ENCODE peak calls at places on chromosomes 3 and 15, in six cellular contexts. A is colonic mucosa, W is heart right ventricle, V is glutamatergic neuron, D is transverse colon, Q is foreskin fibroblast. T is an unnamed sample.

GRCh38 chr3:43764012-43764411 is 73.3 kb downstream of the ABHD5 start:
- DNase-seq in A (no peak), D (no peak), W (no peak), Q (no peak), V (no peak), T (no peak)

GRCh38 chr15:78987891-78988360 is 43.1 kb upstream of the CTSH start:
- DNase-seq in W (no peak), V (no peak), A (no peak), D (no peak), Q (peak; percentile 49), T (no peak)

GRCh38 chr3:3053974-3054373 is 56.2 kb downstream of the IL5RA start:
- DNase-seq in V (no peak), Q (no peak), A (no peak), D (no peak), W (no peak), T (no peak)

GRCh38 chr3:64353256-64353655 is 128.0 kb upstream of the PRICKLE2 start:
- DNase-seq in V (no peak), Q (peak; percentile 47), A (no peak), W (no peak), D (no peak), T (no peak)

GRCh38 chr15:95770191-95770590 is 560.3 kb upstream of the NR2F2 start:
- DNase-seq in W (no peak), Q (peak; percentile 57), A (no peak), V (no peak), D (no peak), T (no peak)

GRCh38 chr3:189952272-189952671 is 168.4 kb downstream of the P3H2 start:
- DNase-seq in V (no peak), A (no peak), D (no peak), W (no peak), Q (no peak), T (no peak)

GRCh38 chr3:171974986-171975837 is 64.2 kb upstream of the FNDC3B start:
- DNase-seq in V (no peak), A (no peak), Q (peak; percentile 22), W (no peak), D (no peak), T (no peak)

GRCh38 chr3:155791190-155791589 is 14.9 kb downstream of the C3orf33 start:
- DNase-seq in W (no peak), V (no peak), Q (peak; percentile 35), A (no peak), D (no peak), T (no peak)

GRCh38 chr3:171165986-171166385 is 139.5 kb upstream of the SLC2A2 start:
- DNase-seq in V (no peak), A (no peak), W (no peak), D (no peak), Q (peak; percentile 53), T (no peak)

GRCh38 chr3:38348903-38349302 is 2.3 kb downstream of the XYLB start:
- DNase-seq in D (no peak), Q (peak; percentile 51), W (no peak), V (no peak), A (no peak), T (no peak)

GRCh38 chr3:65524544-65525070 is 514.1 kb downstream of the MAGI1 start:
- DNase-seq in A (no peak), W (no peak), V (no peak), D (no peak), Q (no peak), T (no peak)

GRCh38 chr3:194879991-194880939 is 194.6 kb downstream of the FAM43A start:
- DNase-seq in D (peak; percentile 7), A (no peak), V (peak; percentile 77), Q (peak; percentile 68), W (peak; percentile 75), T (no peak)

GRCh38 chr3:159821737-159822136 is 166.9 kb upstream of the IL12A start:
- DNase-seq in V (no peak), A (no peak), Q (no peak), D (no peak), W (no peak), T (no peak)

GRCh38 chr3:187994221-187995085 is 159.5 kb upstream of the LPP start:
- DNase-seq in V (no peak), D (no peak), A (no peak), W (no peak), Q (peak; percentile 80), T (no peak)

DNA sequence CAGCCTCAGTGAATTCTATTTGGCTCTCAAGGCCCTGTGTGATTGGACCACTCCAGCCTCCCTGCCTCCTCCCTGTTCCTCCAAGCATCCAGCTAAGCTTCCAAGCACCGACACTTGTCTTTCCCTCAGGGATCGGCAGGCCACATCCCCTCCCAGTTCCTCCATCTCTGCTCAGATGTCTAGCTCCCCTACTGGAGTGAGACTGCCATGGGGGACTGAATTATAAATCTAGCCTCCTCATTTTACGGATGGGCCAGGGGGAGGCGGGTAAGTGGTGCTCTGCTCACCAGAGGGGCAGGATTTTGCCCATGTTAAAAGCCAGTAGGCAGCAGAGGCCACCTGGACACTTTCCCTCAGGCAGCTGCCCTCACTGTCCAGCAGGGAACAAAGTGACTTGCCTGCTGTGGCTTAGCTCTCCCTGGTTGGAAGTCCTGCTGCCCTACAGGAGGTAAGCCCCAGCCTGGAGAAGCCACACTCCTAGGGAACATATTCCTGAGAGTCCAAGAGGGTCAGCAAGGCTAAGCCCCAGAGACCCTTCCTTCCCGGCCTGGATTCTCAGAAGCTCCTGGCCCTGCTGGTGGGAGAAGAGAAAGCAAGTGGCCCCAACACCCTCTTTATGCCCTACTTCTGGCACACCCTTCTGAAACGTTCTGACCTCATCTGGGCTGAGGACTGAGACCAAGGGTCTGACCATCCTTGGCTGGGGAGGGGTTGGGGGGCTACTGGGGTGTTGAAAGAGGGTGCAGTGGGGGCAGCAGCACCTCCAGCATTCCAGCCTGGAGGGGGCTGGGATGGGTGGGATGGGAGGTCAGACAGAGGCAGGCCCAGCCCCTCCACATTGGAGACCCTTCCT is 9.1 kb upstream of the HHATL start:
- DNase-seq in V (no peak), W (no peak), A (no peak), D (no peak), Q (peak; percentile 17), T (peak; percentile 29)
- TF ChIP-seq CTCF in V (no peak), W (no peak), A (no peak), D (no peak), Q (no peak), T (peak; percentile 36)

GRCh38 chr15:93520206-93520605 is 431.2 kb upstream of the RGMA start:
- DNase-seq in A (no peak), W (no peak), V (no peak), D (no peak), Q (no peak), T (no peak)
- TF ChIP-seq CTCF in A (no peak), W (no peak), V (no peak), D (no peak), Q (no peak), T (no peak)

GRCh38 chr3:123267821-123268220 is 66.1 kb downstream of the SEC22A start:
- DNase-seq in A (no peak), D (no peak), W (no peak), Q (no peak), V (no peak), T (no peak)
- TF ChIP-seq CTCF in A (no peak), D (no peak), W (no peak), Q (no peak), V (no peak), T (peak; percentile 17)

GRCh38 chr3:70550723-70551319 is 238.4 kb upstream of the MDFIC2 start:
- DNase-seq in W (peak; percentile 72), D (peak; percentile 73), Q (peak; percentile 77), V (peak; percentile 67), A (peak; percentile 77), T (no peak)
- TF ChIP-seq CTCF in W (peak; percentile 70), D (peak; percentile 78), Q (peak; percentile 81), V (peak; percentile 60), A (peak; percentile 78), T (peak; percentile 86)

GRCh38 chr3:105827959-105828358 is 40.9 kb downstream of the CBLB start:
- DNase-seq in W (no peak), D (peak; percentile 26), A (peak; percentile 46), Q (peak; percentile 90), V (peak; percentile 16), T (no peak)
- TF ChIP-seq CTCF in W (no peak), D (no peak), A (no peak), Q (peak; percentile 36), V (no peak), T (peak; percentile 72)

GRCh38 chr15:33292718-33293307 is 18.0 kb upstream of the RYR3 start:
- DNase-seq in Q (peak; percentile 77), W (no peak), V (peak; percentile 75), D (peak; percentile 28), A (peak; percentile 44), T (no peak)
- TF ChIP-seq CTCF in Q (peak; percentile 62), W (peak; percentile 18), V (peak; percentile 81), D (peak; percentile 58), A (peak; percentile 50), T (peak; percentile 96)

DNA sequence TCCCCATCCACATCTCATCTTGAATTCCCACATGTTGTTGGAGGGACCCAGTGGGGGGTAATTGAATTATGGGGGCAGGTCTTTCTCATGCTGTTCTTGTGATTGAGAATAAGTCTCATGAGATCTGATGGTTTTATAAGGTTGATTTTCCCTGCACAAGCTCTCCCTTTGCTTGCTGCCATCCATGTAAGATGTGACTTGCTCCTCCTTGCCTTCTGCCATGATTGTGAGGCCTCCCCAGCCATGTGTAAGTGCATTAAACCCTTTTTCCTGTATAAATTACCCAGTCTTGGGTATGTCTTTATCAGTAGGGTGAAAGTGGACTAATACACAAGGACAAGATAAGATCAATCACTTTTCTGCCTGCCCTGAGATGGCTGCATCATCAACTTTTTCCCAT is 5.8 kb upstream of the CCK start:
- DNase-seq in V (no peak), Q (no peak), A (no peak), W (no peak), D (no peak), T (no peak)
- TF ChIP-seq CTCF in V (no peak), Q (no peak), A (no peak), W (no peak), D (no peak), T (no peak)

GRCh38 chr15:45704329-45705249 is 69.8 kb downstream of the SQOR start:
- DNase-seq in D (peak; percentile 18), A (peak; percentile 73), W (peak; percentile 21), V (peak; percentile 29), Q (peak; percentile 58), T (no peak)
- TF ChIP-seq CTCF in D (no peak), A (no peak), W (no peak), V (no peak), Q (no peak), T (no peak)